ENCODE peak calls at places on chromosome 20, in four cellular contexts. D is mesothelial cell of epicardium, U is RWPE1, L is fibroblast of the aortic adventitia. J is an unnamed sample.

GRCh38 chr20:59949911-59950310 is 8.3 kb upstream of the CDH26 start:
- DNase-seq in D (no peak), L (no peak), U (no peak), J (no peak)

GRCh38 chr20:47276856-47277541 is 79.5 kb downstream of the ZMYND8 start:
- DNase-seq in U (no peak), L (peak; percentile 74), D (no peak), J (peak; percentile 56)

GRCh38 chr20:59131541-59132285 is 31.9 kb upstream of the ZNF831 start:
- DNase-seq in U (no peak), L (no peak), D (no peak), J (no peak)

GRCh38 chr20:34848597-34848996 is 23.1 kb upstream of the NCOA6 start:
- DNase-seq in U (no peak), D (no peak), L (no peak), J (no peak)

GRCh38 chr20:57948177-57948955 is 238.6 kb upstream of the PMEPA1 start:
- DNase-seq in L (no peak), U (no peak), D (no peak), J (no peak)

GRCh38 chr20:55155360-55155759 is 680.0 kb downstream of the DOK5 start:
- DNase-seq in L (no peak), D (no peak), U (no peak), J (no peak)

GRCh38 chr20:43936371-43936770 is 21.7 kb downstream of the TOX2 start:
- DNase-seq in L (peak; percentile 68), D (no peak), U (no peak), J (no peak)

GRCh38 chr20:52242237-52243230 is 51.0 kb upstream of the ZFP64 start:
- DNase-seq in L (peak; percentile 41), D (no peak), U (peak; percentile 42), J (peak; percentile 46)

GRCh38 chr20:35101620-35102019 is 9.0 kb upstream of the TRPC4AP start:
- DNase-seq in D (no peak), U (no peak), L (no peak), J (no peak)

GRCh38 chr20:61925555-61926252 is 140.0 kb downstream of the TAF4 start:
- DNase-seq in L (peak; percentile 22), D (no peak), U (peak; percentile 91), J (no peak)

GRCh38 chr20:7375905-7376304 is 564.4 kb downstream of the HAO1 start:
- DNase-seq in U (peak; percentile 21), L (peak; percentile 42), D (no peak), J (peak; percentile 4)

GRCh38 chr20:35398660-35399144 is 13.1 kb downstream of the UQCC1 start:
- DNase-seq in U (no peak), D (no peak), L (peak; percentile 91), J (peak; percentile 63)

GRCh38 chr20:48631114-48632016 is 196.4 kb downstream of the PREX1 start:
- DNase-seq in L (no peak), D (no peak), U (peak; percentile 67), J (peak; percentile 44)